ENCODE peak calls at places on chromosomes 3 and 15, in four cellular contexts. A is H1, L is ELF-1, Y is 8988T. X is an unnamed sample.

GRCh38 chr3:21962456-21962855 is 211.4 kb upstream of the ZNF385D start:
- DNase-seq in A (no peak), L (no peak), Y (no peak), X (no peak)

GRCh38 chr3:138694287-138695007 is 85.9 kb downstream of the FAIM start:
- DNase-seq in Y (no peak), L (peak; percentile 4), A (no peak), X (no peak)

GRCh38 chr15:62900071-62900812 is 142.3 kb upstream of the TPM1 start:
- DNase-seq in A (no peak), Y (no peak), L (no peak), X (no peak)

GRCh38 chr3:142081178-142081577 is 68.2 kb downstream of the TFDP2 start:
- DNase-seq in L (no peak), Y (no peak), A (no peak), X (no peak)

GRCh38 chr15:63284379-63284778 is 7.0 kb downstream of the APH1B start:
- DNase-seq in A (no peak), L (no peak), Y (no peak), X (no peak)

GRCh38 chr3:172629470-172629869 is 81.4 kb downstream of the NCEH1 start:
- DNase-seq in Y (no peak), L (no peak), A (no peak), X (no peak)

GRCh38 chr15:68259883-68260282 is 17.7 kb upstream of the FEM1B start:
- DNase-seq in L (no peak), Y (no peak), A (no peak), X (no peak)

GRCh38 chr3:149658444-149659172 is 783 bp upstream of the WWTR1 start:
- DNase-seq in Y (peak; percentile 46), L (peak; percentile 79), A (no peak), X (no peak)

GRCh38 chr3:48679416-48680380 is 6.0 kb downstream of the NCKIPSD start:
- DNase-seq in Y (no peak), L (no peak), A (no peak), X (no peak)

GRCh38 chr3:37054370-37054769 is 61.1 kb downstream of the MLH1 start:
- DNase-seq in L (no peak), A (no peak), Y (no peak), X (no peak)

GRCh38 chr3:117998071-117998470 is 1036.6 kb downstream of the IGSF11 start:
- DNase-seq in L (no peak), Y (no peak), A (no peak), X (no peak)

X was measured in islet precursor cell.